ENCODE peak calls at places on chromosomes 7 and 10, in ten cellular contexts. X, D, I, W, P, H, Q, M, R and L are unnamed samples. For H3K4me1, the result is how much of the 10 kb centered on the place peaks cover.

GRCh38 chr10:120981601-120982381 is 130.6 kb downstream of the WDR11 start:
- DNase-seq in W (no peak), D (no peak), M (no peak), I (no peak), X (no peak), Q (no peak), P (no peak), R (no peak), H (no peak), L (no peak)

GRCh38 chr7:101169110-101169837 is 3.9 kb upstream of the VGF start:
- DNase-seq in D (no peak), Q (peak), X (no peak), I (no peak), H (no peak), W (no peak), R (no peak), P (no peak), M (no peak), L (no peak)

GRCh38 chr10:13834581-13835286 is 248.0 kb downstream of the PRPF18 start:
- DNase-seq in W (peak), X (no peak), D (no peak), R (no peak), H (no peak), Q (no peak), M (no peak), P (no peak), I (no peak), L (no peak)

GRCh38 chr10:8044908-8045727 is 9.4 kb upstream of the GATA3 start:
- DNase-seq in R (no peak), X (no peak), H (no peak), Q (peak), P (no peak), W (no peak), M (no peak), I (no peak), D (no peak), L (no peak)

GRCh38 chr7:51070163-51070562 is 246.4 kb downstream of the COBL start:
- DNase-seq in Q (no peak), X (no peak), M (no peak), W (no peak), R (no peak), P (peak), H (peak), I (no peak), D (no peak), L (no peak)

GRCh38 chr10:72309290-72310240 is 35.8 kb downstream of the DDIT4 start:
- DNase-seq in P (no peak), W (peak), I (no peak), M (no peak), X (peak), Q (no peak), H (peak), R (no peak), D (peak), L (peak)

GRCh38 chr7:147088916-147089315 is 972.3 kb downstream of the CNTNAP2 start:
- DNase-seq in M (no peak), Q (no peak), X (no peak), W (no peak), H (no peak), R (no peak), I (no peak), P (no peak), D (no peak), L (no peak)

GRCh38 chr7:108091461-108091831 is 38.7 kb downstream of the LAMB4 start:
- DNase-seq in W (no peak), Q (no peak), M (no peak), I (no peak), R (no peak), X (no peak), H (no peak), D (no peak), P (no peak), L (no peak)

GRCh38 chr10:418894-419293 is 270.6 kb downstream of the DIP2C start:
- DNase-seq in W (no peak), D (no peak), M (no peak), I (no peak), R (no peak), Q (no peak), X (no peak), H (no peak), P (no peak), L (no peak)

GRCh38 chr10:59880976-59881510 is 25.3 kb downstream of the CCDC6 start:
- DNase-seq in Q (peak), I (no peak), D (no peak), W (no peak), X (no peak), R (no peak), M (no peak), H (no peak), P (no peak), L (no peak)

GRCh38 chr7:41187322-41187721 is 515.6 kb downstream of the INHBA start:
- DNase-seq in I (no peak), H (no peak), W (no peak), R (no peak), Q (no peak), X (no peak), D (no peak), P (no peak), M (no peak), L (no peak)

GRCh38 chr7:98291717-98292116 is 10.2 kb downstream of the BRI3 start:
- DNase-seq in D (no peak), P (no peak), M (no peak), X (no peak), H (peak), I (no peak), Q (peak), W (no peak), R (no peak), L (no peak)

GRCh38 chr7:137959987-137960386 is 41.9 kb downstream of the CREB3L2 start:
- DNase-seq in H (no peak), P (no peak), M (no peak), I (no peak), Q (no peak), X (no peak), D (no peak), R (no peak), W (no peak), L (no peak)

GRCh38 chr7:149564340-149565095 is 66.9 kb upstream of the ZNF746 start:
- DNase-seq in M (no peak), W (no peak), P (no peak), R (no peak), Q (no peak), D (no peak), I (no peak), H (no peak), X (peak), L (no peak)

GRCh38 chr10:127302343-127302742 is 106.0 kb upstream of the INSYN2A start:
- DNase-seq in D (no peak), X (no peak), W (no peak), Q (no peak), P (no peak), M (no peak), H (no peak), R (no peak), I (no peak), L (no peak)

GRCh38 chr7:2732959-2733584 is 45.1 kb downstream of the AMZ1 start:
- DNase-seq in P (no peak), H (peak), X (peak), D (no peak), R (no peak), Q (peak), M (peak), I (no peak), W (peak), L (no peak)

GRCh38 chr10:25744574-25744973 is 189.5 kb upstream of the MYO3A start:
- DNase-seq in R (no peak), W (no peak), M (no peak), X (no peak), Q (no peak), P (no peak), H (no peak), I (no peak), D (no peak), L (no peak)

GRCh38 chr10:107813396-107813795 is 648.9 kb upstream of the SORCS1 start:
- DNase-seq in D (no peak), W (no peak), R (no peak), Q (no peak), M (no peak), P (no peak), X (no peak), H (no peak), I (no peak), L (no peak)

GRCh38 chr7:47783456-47784240 is 164.6 kb downstream of the PKD1L1 start:
- DNase-seq in M (no peak), R (peak), H (peak), D (no peak), X (no peak), Q (no peak), P (peak), I (no peak), W (no peak), L (no peak)

GRCh38 chr7:50330701-50331100 is 26.2 kb downstream of the IKZF1 start:
- DNase-seq in D (no peak), W (no peak), H (no peak), X (no peak), P (no peak), Q (no peak), R (no peak), I (no peak), M (no peak), L (no peak)

GRCh38 chr7:64999165-65000004 is 7.1 kb downstream of the ERV3-1 start:
- DNase-seq in I (no peak), P (no peak), R (no peak), H (no peak), W (no peak), X (peak), M (no peak), D (no peak), Q (peak), L (no peak)

GRCh38 chr10:102632394-102633062 is 11.8 kb upstream of the TRIM8 start:
- DNase-seq in W (no peak), P (no peak), M (no peak), D (no peak), I (no peak), Q (no peak), X (no peak), H (peak), R (no peak), L (no peak)
- H3K27ac ChIP-seq in W (peak), P (peak), M (peak), D (peak), I (no peak), Q (no peak), X (peak), H (peak), R (no peak), L (peak)

GRCh38 chr7:151247016-151247580 is 1.4 kb downstream of the SMARCD3 start:
- DNase-seq in D (peak), W (no peak), R (no peak), M (no peak), I (no peak), P (no peak), H (no peak), Q (no peak), X (no peak), L (no peak)
- H3K4me3 ChIP-seq in D (peak), W (peak), R (peak), M (peak), I (no peak), P (peak), H (peak), Q (no peak), X (no peak), L (no peak)

DNA sequence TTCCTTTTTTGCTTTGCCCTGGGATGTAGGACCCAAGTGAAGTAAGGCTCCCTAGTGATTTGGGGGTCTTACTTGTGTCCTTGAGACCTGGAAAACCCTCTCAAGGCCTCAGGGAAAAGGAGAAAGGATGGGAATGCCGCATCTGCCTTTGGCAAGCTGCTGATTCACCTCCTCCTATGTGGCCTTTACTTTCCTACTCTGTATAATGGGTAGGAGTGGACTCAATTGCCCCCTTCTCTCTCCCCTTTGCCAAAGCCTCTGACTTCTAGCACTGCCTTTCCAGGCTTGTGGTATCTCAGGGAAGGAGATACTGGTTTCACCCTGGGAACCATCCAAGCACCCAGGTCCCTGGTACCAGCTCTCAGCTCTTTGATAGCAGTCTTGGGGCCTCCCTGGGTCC is 35.4 kb downstream of the UNC5B start:
- DNase-seq in I (no peak), M (no peak), D (no peak), H (no peak), X (no peak), Q (no peak), R (no peak), W (no peak), P (no peak), L (no peak)
- H3K4me1 ChIP-seq in I (under half), M (under half), D (under half), H (under half), X (under half), Q (under half), R (under half), W (half or more), P (half or more), L (under half)

GRCh38 chr7:151177310-151177709 is 9.7 kb downstream of the ASB10 start:
- DNase-seq in D (no peak), H (no peak), M (no peak), R (no peak), I (no peak), P (no peak), Q (no peak), X (no peak), W (no peak), L (no peak)
- H3K27ac ChIP-seq in D (no peak), H (no peak), M (no peak), R (no peak), I (no peak), P (no peak), Q (no peak), X (no peak), W (no peak), L (no peak)